ENCODE peak calls at places on chromosome 2, in eight cellular contexts. F is kidney epithelial cell, O is endodermal cell, U is A673, A is tibial artery, G is fibroblast of lung, M is cardiac fibroblast, C is suprapubic skin. V is an unnamed sample.

GRCh38 chr2:240964854-240965295 is 33.5 kb upstream of the SNED1 start:
- DNase-seq in F (no peak), O (no peak), U (no peak), A (no peak), G (no peak), M (no peak), C (peak; percentile 59), V (no peak)

GRCh38 chr2:15738965-15739364 is 147.3 kb downstream of the DDX1 start:
- DNase-seq in F (no peak), O (peak; percentile 12), U (no peak), A (no peak), G (no peak), M (no peak), C (peak; percentile 6), V (no peak)

GRCh38 chr2:32940598-32940997 is 6.2 kb upstream of the LTBP1 start:
- DNase-seq in F (no peak), O (no peak), U (no peak), A (no peak), G (no peak), M (no peak), C (no peak), V (no peak)

GRCh38 chr2:45010706-45011036 is 1.4 kb upstream of the SIX2 start:
- DNase-seq in F (no peak), O (no peak), U (no peak), A (no peak), G (no peak), M (no peak), C (no peak), V (peak; percentile 34)

GRCh38 chr2:113910110-113910717 is 20.3 kb downstream of the ACTR3 start:
- DNase-seq in F (no peak), O (no peak), U (no peak), A (no peak), G (no peak), M (peak; percentile 49), C (no peak), V (no peak)

GRCh38 chr2:98822301-98823164 is 91.6 kb upstream of the MGAT4A start:
- DNase-seq in F (no peak), O (peak; percentile 87), U (no peak), A (peak; percentile 77), G (no peak), M (peak; percentile 18), C (no peak), V (peak; percentile 47)

GRCh38 chr2:17814601-17815000 is 1.7 kb upstream of the MSGN1 start:
- DNase-seq in F (no peak), O (no peak), U (no peak), A (no peak), G (no peak), M (no peak), C (no peak), V (no peak)

GRCh38 chr2:190513877-190514276 is 20.6 kb downstream of the NEMP2 start:
- DNase-seq in F (no peak), O (no peak), U (no peak), A (no peak), G (no peak), M (no peak), C (no peak), V (no peak)

GRCh38 chr2:46134531-46135229 is 162.5 kb upstream of the EPAS1 start:
- DNase-seq in F (no peak), O (no peak), U (peak; percentile 62), A (peak; percentile 70), G (peak; percentile 34), M (peak; percentile 80), C (no peak), V (no peak)

GRCh38 chr2:226790436-226790835 is 9.2 kb downstream of the IRS1 start:
- DNase-seq in F (no peak), O (no peak), U (no peak), A (no peak), G (no peak), M (no peak), C (no peak), V (no peak)

GRCh38 chr2:191115801-191116200 is 35.0 kb downstream of the STAT4 start:
- DNase-seq in F (no peak), O (no peak), U (no peak), A (no peak), G (no peak), M (peak; percentile 28), C (no peak), V (no peak)

GRCh38 chr2:234952270-234953115 is 676 bp downstream of the SH3BP4 start:
- DNase-seq in F (no peak), O (peak; percentile 72), U (peak; percentile 32), A (peak; percentile 66), G (no peak), M (no peak), C (no peak), V (no peak)

GRCh38 chr2:238462782-238463396 is 36.2 kb downstream of the ASB1 start:
- DNase-seq in F (no peak), O (no peak), U (peak; percentile 69), A (no peak), G (peak; percentile 68), M (peak; percentile 82), C (no peak), V (peak; percentile 73)

GRCh38 chr2:168574856-168575630 is 119.0 kb downstream of the CERS6 start:
- DNase-seq in F (no peak), O (no peak), U (no peak), A (no peak), G (peak; percentile 52), M (no peak), C (no peak), V (no peak)

GRCh38 chr2:113273031-113273551 is 5.6 kb downstream of the PAX8 start:
- DNase-seq in F (peak; percentile 35), O (peak; percentile 89), U (peak; percentile 21), A (no peak), G (peak; percentile 38), M (no peak), C (no peak), V (peak; percentile 37)

GRCh38 chr2:241534701-241535375 is 23.7 kb upstream of the BOK start:
- DNase-seq in F (no peak), O (no peak), U (no peak), A (no peak), G (no peak), M (no peak), C (no peak), V (no peak)

GRCh38 chr2:33135645-33136044 is 188.9 kb downstream of the LTBP1 start:
- DNase-seq in F (no peak), O (no peak), U (no peak), A (no peak), G (peak; percentile 48), M (peak; percentile 61), C (no peak), V (no peak)

GRCh38 chr2:31339696-31340095 is 74.8 kb downstream of the XDH start:
- DNase-seq in F (no peak), O (no peak), U (no peak), A (no peak), G (no peak), M (no peak), C (no peak), V (no peak)

GRCh38 chr2:188573453-188573852 is 281.8 kb downstream of the GULP1 start:
- DNase-seq in F (peak; percentile 1), O (no peak), U (peak; percentile 12), A (no peak), G (peak; percentile 26), M (no peak), C (no peak), V (no peak)

GRCh38 chr2:96927420-96928171 is 57.7 kb upstream of the SEMA4C start:
- DNase-seq in F (no peak), O (no peak), U (peak; percentile 69), A (peak; percentile 86), G (no peak), M (peak; percentile 8), C (peak; percentile 78), V (no peak)
- TF ChIP-seq CTCF in F (peak; percentile 44), O (peak; percentile 40), U (peak; percentile 43), A (peak; percentile 45), G (no peak), M (peak; percentile 14), C (peak; percentile 15), V (no peak)

GRCh38 chr2:38093503-38093902 is 17.6 kb upstream of the CYP1B1 start:
- DNase-seq in F (no peak), O (no peak), U (no peak), A (no peak), G (peak; percentile 63), M (no peak), C (no peak), V (no peak)

GRCh38 chr2:38091757-38092156 is 15.8 kb upstream of the CYP1B1 start:
- DNase-seq in F (no peak), O (no peak), U (no peak), A (no peak), G (no peak), M (no peak), C (no peak), V (no peak)

GRCh38 chr2:38090928-38091327 is 15.0 kb upstream of the CYP1B1 start:
- DNase-seq in F (no peak), O (no peak), U (no peak), A (no peak), G (no peak), M (no peak), C (no peak), V (no peak)

GRCh38 chr2:38095079-38095478 is 19.1 kb upstream of the CYP1B1 start:
- DNase-seq in F (no peak), O (peak; percentile 65), U (no peak), A (no peak), G (no peak), M (no peak), C (no peak), V (no peak)

GRCh38 chr2:38092196-38092902 is 16.4 kb upstream of the CYP1B1 start:
- DNase-seq in F (no peak), O (no peak), U (peak; percentile 54), A (no peak), G (peak; percentile 99), M (peak; percentile 94), C (peak; percentile 84), V (no peak)
- TF ChIP-seq CTCF in F (no peak), O (no peak), U (no peak), A (no peak), G (no peak), M (no peak), C (no peak), V (no peak)

GRCh38 chr2:56288863-56289580 is 105.2 kb downstream of the CCDC85A start:
- DNase-seq in F (no peak), O (no peak), U (peak; percentile 4), A (no peak), G (no peak), M (peak; percentile 25), C (no peak), V (no peak)
- TF ChIP-seq CTCF in F (peak; percentile 18), O (peak; percentile 63), U (no peak), A (no peak), G (no peak), M (peak; percentile 24), C (no peak), V (no peak)

GRCh38 chr2:142140434-142140845 is 9.6 kb upstream of the LRP1B start:
- DNase-seq in F (no peak), O (no peak), U (peak; percentile 64), A (no peak), G (peak; percentile 57), M (peak; percentile 45), C (no peak), V (no peak)
- TF ChIP-seq CTCF in F (no peak), O (peak; percentile 88), U (peak; percentile 71), A (peak; percentile 24), G (peak; percentile 45), M (peak; percentile 35), C (peak; percentile 18), V (no peak)

DNA sequence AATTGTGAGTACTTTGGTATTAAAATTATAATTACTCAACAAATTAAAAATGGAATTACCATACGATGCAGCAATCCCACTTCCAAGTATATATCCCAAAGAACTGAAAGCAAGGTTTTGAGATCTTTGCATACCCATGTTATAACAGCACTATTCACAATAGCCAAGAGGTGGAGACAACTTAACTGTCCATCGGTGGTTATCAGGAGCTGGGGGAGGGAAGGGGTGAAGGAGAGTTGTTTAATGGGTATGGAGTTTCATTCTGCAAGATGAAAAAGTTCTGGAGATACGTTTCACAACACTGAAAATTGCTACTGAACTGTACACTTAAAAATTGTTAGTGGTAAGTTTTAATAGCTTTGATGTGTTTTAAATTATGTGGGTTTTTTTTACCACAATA is 25.7 kb downstream of the RAB10 start:
- DNase-seq in F (no peak), O (no peak), U (no peak), A (no peak), G (no peak), M (no peak), C (no peak), V (no peak)
- TF ChIP-seq CTCF in F (no peak), O (peak; percentile 34), U (peak; percentile 12), A (no peak), G (no peak), M (no peak), C (no peak), V (no peak)